ENCODE peak calls at places on chromosomes 7 and 10, in five cellular contexts. S, E, V, I and F are unnamed samples.

GRCh38 chr7:33773053-33773452 is 132.3 kb upstream of the BMPER start:
- ATAC-seq in I (peak; percentile 34), E (no peak), V (no peak), S (no peak), F (no peak)

GRCh38 chr10:84329986-84330651 is 1.7 kb downstream of the CCSER2 start:
- ATAC-seq in S (no peak), E (no peak), V (no peak), I (peak; percentile 65), F (no peak)

GRCh38 chr10:50360486-50360885 is 109.2 kb upstream of the ASAH2 start:
- ATAC-seq in I (no peak), E (no peak), S (peak; percentile 7), V (no peak), F (no peak)

GRCh38 chr7:80206763-80207162 is 72.1 kb downstream of the GNAI1 start:
- ATAC-seq in S (no peak), E (no peak), V (no peak), I (peak; percentile 45), F (no peak)

GRCh38 chr7:96558530-96558929 is 151.1 kb downstream of the SEM1 start:
- ATAC-seq in S (no peak), I (no peak), E (no peak), V (no peak), F (no peak)

GRCh38 chr10:102299873-102300272 is 54.5 kb downstream of the GBF1 start:
- ATAC-seq in I (peak; percentile 55), S (no peak), V (no peak), E (no peak), F (no peak)

GRCh38 chr10:116138897-116139296 is 134.1 kb downstream of the GFRA1 start:
- ATAC-seq in S (no peak), E (no peak), V (no peak), I (no peak), F (no peak)

GRCh38 chr10:122550427-122550826 is 10.1 kb upstream of the DMBT1 start:
- ATAC-seq in V (no peak), S (no peak), E (peak; percentile 27), I (no peak), F (no peak)

GRCh38 chr7:122802211-122802833 is 83.9 kb downstream of the CADPS2 start:
- ATAC-seq in V (no peak), I (peak; percentile 74), S (no peak), E (peak; percentile 53), F (peak; percentile 75)

GRCh38 chr10:15879058-15879457 is 18.8 kb upstream of the MINDY3 start:
- ATAC-seq in S (peak; percentile 74), E (no peak), V (peak; percentile 35), I (peak; percentile 38), F (no peak)

GRCh38 chr10:127563718-127564553 is 14.8 kb downstream of the NPS start:
- ATAC-seq in S (peak; percentile 46), E (peak; percentile 82), V (peak; percentile 84), I (peak; percentile 73), F (no peak)

GRCh38 chr7:12805957-12806356 is 118.5 kb downstream of the ARL4A start:
- ATAC-seq in I (no peak), E (no peak), V (no peak), S (peak; percentile 76), F (no peak)

GRCh38 chr10:62183442-62183841 is 85.2 kb downstream of the RTKN2 start:
- ATAC-seq in V (peak; percentile 73), I (peak; percentile 90), S (no peak), E (no peak), F (no peak)

GRCh38 chr7:36650766-36651310 is 73.5 kb downstream of the AOAH start:
- ATAC-seq in E (no peak), S (no peak), I (peak; percentile 28), V (no peak), F (no peak)

GRCh38 chr10:10165415-10165814 is 852.3 kb upstream of the CELF2 start:
- ATAC-seq in V (no peak), E (no peak), I (no peak), S (no peak), F (no peak)

GRCh38 chr10:46094197-46094500 is 48.1 kb upstream of the MSMB start:
- ATAC-seq in E (no peak), V (no peak), I (no peak), S (no peak), F (no peak)

GRCh38 chr7:22853138-22853537 is 30.5 kb upstream of the TOMM7 start:
- ATAC-seq in I (no peak), S (no peak), E (no peak), V (no peak), F (no peak)
- TF ChIP-seq POLR2AphosphoS5 in I (no peak), S (no peak), E (no peak), V (no peak), F (no peak)

GRCh38 chr10:74176380-74177139 is 25.5 kb downstream of the ADK start:
- ATAC-seq in E (peak; percentile 99), V (peak; percentile 97), S (peak; percentile 93), I (peak; percentile 95), F (peak; percentile 96)
- TF ChIP-seq EP300 in E (no peak), V (peak; percentile 42), S (no peak), I (no peak), F (no peak)

DNA sequence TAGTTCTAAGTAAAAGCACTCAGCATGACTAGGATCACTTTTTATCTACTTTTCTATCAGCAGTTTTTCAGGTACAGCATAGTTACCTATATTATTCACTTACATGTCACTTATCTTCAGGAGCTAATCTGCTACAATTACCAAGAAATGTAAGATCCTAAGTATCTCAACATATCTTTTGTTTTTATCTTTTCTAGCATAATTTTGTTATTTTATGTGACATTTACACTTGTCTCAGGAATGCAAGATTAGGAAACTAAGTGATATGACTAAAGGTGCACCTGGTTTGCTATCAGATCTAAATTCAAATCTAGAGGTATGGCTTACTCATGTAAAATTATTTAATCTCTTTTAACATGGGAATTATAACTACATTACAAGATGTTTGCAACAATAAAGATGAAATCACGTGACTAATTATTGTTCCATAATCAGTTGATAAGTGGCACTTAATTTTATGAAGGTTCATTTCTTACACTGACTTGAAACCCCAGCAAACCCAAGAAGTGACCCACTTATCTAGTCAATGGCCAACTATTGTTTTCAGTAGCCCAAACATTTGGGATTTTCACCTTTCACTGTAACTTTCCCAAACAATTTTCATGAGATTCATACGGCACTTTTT is 390.3 kb upstream of the PCDH15 start:
- ATAC-seq in V (no peak), I (no peak), E (no peak), S (no peak), F (no peak)
- TF ChIP-seq POLR2AphosphoS5 in V (no peak), I (no peak), E (no peak), S (no peak), F (no peak)

GRCh38 chr10:80158126-80158525 is 25.6 kb downstream of the PLAC9 start:
- ATAC-seq in E (no peak), S (no peak), V (no peak), I (no peak), F (peak; percentile 1)

GRCh38 chr10:80159166-80159888 is 26.8 kb downstream of the PLAC9 start:
- ATAC-seq in S (no peak), I (no peak), V (no peak), E (no peak), F (no peak)

GRCh38 chr10:80160361-80161128 is 28.0 kb downstream of the PLAC9 start:
- ATAC-seq in I (no peak), V (no peak), E (no peak), S (no peak), F (no peak)

GRCh38 chr10:80157561-80157960 is 25.0 kb downstream of the PLAC9 start:
- ATAC-seq in S (no peak), V (no peak), I (no peak), E (no peak), F (no peak)

GRCh38 chr10:80158598-80159127 is 26.1 kb downstream of the PLAC9 start:
- ATAC-seq in S (peak; percentile 76), V (no peak), E (peak; percentile 73), I (no peak), F (peak; percentile 90)
- TF ChIP-seq EP300 in S (peak; percentile 80), V (no peak), E (no peak), I (no peak), F (no peak)

GRCh38 chr7:131251371-131251770 is 76.3 kb upstream of the MKLN1 start:
- ATAC-seq in V (no peak), E (no peak), S (no peak), I (no peak), F (no peak)

GRCh38 chr7:131254211-131254610 is 73.5 kb upstream of the MKLN1 start:
- ATAC-seq in I (no peak), V (no peak), E (no peak), S (no peak), F (no peak)

GRCh38 chr7:131250331-131250730 is 77.3 kb upstream of the MKLN1 start:
- ATAC-seq in I (no peak), V (no peak), E (no peak), S (no peak), F (no peak)

GRCh38 chr7:131255242-131255641 is 72.4 kb upstream of the MKLN1 start:
- ATAC-seq in I (no peak), S (no peak), V (no peak), E (no peak), F (no peak)

GRCh38 chr7:131252976-131253375 is 74.7 kb upstream of the MKLN1 start:
- ATAC-seq in V (no peak), E (no peak), I (no peak), S (no peak), F (no peak)
- TF ChIP-seq POLR2AphosphoS5 in V (no peak), E (no peak), I (no peak), S (no peak), F (no peak)